ENCODE peak calls at places on chromosome 20, in ten cellular contexts. One of them, this sample, is unnamed.

GRCh38 chr20:36105731-36106226 is 48.8 kb upstream of the EPB41L1 start:
- DNase-seq in colonic mucosa: peak
- DNase-seq in CD8-positive, alpha-beta T cell: no peak
- DNase-seq in HepG2: no peak
- DNase-seq in AG10803: no peak
- DNase-seq in GM13976: no peak
- DNase-seq in cardiac muscle cell: no peak
- DNase-seq in AG09319: no peak
- DNase-seq in HFF-Myc: no peak
- DNase-seq in H9: no peak
- DNase-seq in this sample: no peak

GRCh38 chr20:63322146-63322922 is 29.3 kb downstream of the COL20A1 start:
- DNase-seq in colonic mucosa: no peak
- DNase-seq in HepG2: no peak
- DNase-seq in AG10803: no peak
- DNase-seq in CD8-positive, alpha-beta T cell: no peak
- DNase-seq in cardiac muscle cell: no peak
- DNase-seq in H9: no peak
- DNase-seq in GM13976: no peak
- DNase-seq in AG09319: no peak
- DNase-seq in HFF-Myc: no peak
- DNase-seq in this sample: peak

GRCh38 chr20:58038123-58038654 is 190.3 kb downstream of the ANKRD60 start:
- DNase-seq in HepG2: no peak
- DNase-seq in CD8-positive, alpha-beta T cell: no peak
- DNase-seq in AG10803: no peak
- DNase-seq in cardiac muscle cell: no peak
- DNase-seq in H9: no peak
- DNase-seq in AG09319: no peak
- DNase-seq in GM13976: no peak
- DNase-seq in HFF-Myc: no peak
- DNase-seq in colonic mucosa: no peak
- DNase-seq in this sample: no peak

GRCh38 chr20:33419140-33419974 is 18.0 kb upstream of the CDK5RAP1 start:
- DNase-seq in cardiac muscle cell: peak
- DNase-seq in HepG2: no peak
- DNase-seq in AG10803: no peak
- DNase-seq in GM13976: no peak
- DNase-seq in AG09319: no peak
- DNase-seq in H9: no peak
- DNase-seq in CD8-positive, alpha-beta T cell: no peak
- DNase-seq in HFF-Myc: no peak
- DNase-seq in colonic mucosa: no peak
- DNase-seq in this sample: peak

GRCh38 chr20:50598074-50598473 is 87.9 kb downstream of the PTPN1 start:
- DNase-seq in GM13976: no peak
- DNase-seq in CD8-positive, alpha-beta T cell: no peak
- DNase-seq in colonic mucosa: no peak
- DNase-seq in AG09319: no peak
- DNase-seq in AG10803: no peak
- DNase-seq in cardiac muscle cell: no peak
- DNase-seq in HFF-Myc: no peak
- DNase-seq in HepG2: no peak
- DNase-seq in H9: no peak
- DNase-seq in this sample: no peak

GRCh38 chr20:61486198-61486597 is 234.1 kb downstream of the CDH4 start:
- DNase-seq in AG10803: no peak
- DNase-seq in GM13976: no peak
- DNase-seq in HepG2: no peak
- DNase-seq in H9: peak
- DNase-seq in colonic mucosa: no peak
- DNase-seq in HFF-Myc: no peak
- DNase-seq in cardiac muscle cell: no peak
- DNase-seq in CD8-positive, alpha-beta T cell: no peak
- DNase-seq in AG09319: no peak
- DNase-seq in this sample: no peak

GRCh38 chr20:24098886-24099285 is 110.3 kb upstream of the GGTLC1 start:
- DNase-seq in cardiac muscle cell: no peak
- DNase-seq in HFF-Myc: no peak
- DNase-seq in HepG2: no peak
- DNase-seq in CD8-positive, alpha-beta T cell: no peak
- DNase-seq in colonic mucosa: no peak
- DNase-seq in GM13976: no peak
- DNase-seq in H9: no peak
- DNase-seq in AG09319: no peak
- DNase-seq in AG10803: peak
- DNase-seq in this sample: no peak

GRCh38 chr20:14922503-14923267 is 585.3 kb upstream of the FLRT3 start:
- DNase-seq in colonic mucosa: no peak
- DNase-seq in GM13976: no peak
- DNase-seq in CD8-positive, alpha-beta T cell: no peak
- DNase-seq in HFF-Myc: no peak
- DNase-seq in AG10803: no peak
- DNase-seq in cardiac muscle cell: no peak
- DNase-seq in HepG2: no peak
- DNase-seq in H9: no peak
- DNase-seq in AG09319: no peak
- DNase-seq in this sample: no peak

GRCh38 chr20:13294522-13294921 is 73.4 kb downstream of the ISM1 start:
- DNase-seq in AG10803: no peak
- DNase-seq in HFF-Myc: no peak
- DNase-seq in AG09319: no peak
- DNase-seq in CD8-positive, alpha-beta T cell: no peak
- DNase-seq in cardiac muscle cell: no peak
- DNase-seq in HepG2: no peak
- DNase-seq in H9: no peak
- DNase-seq in GM13976: peak
- DNase-seq in colonic mucosa: no peak
- DNase-seq in this sample: no peak

GRCh38 chr20:13290724-13291123 is 69.7 kb downstream of the ISM1 start:
- DNase-seq in H9: no peak
- DNase-seq in CD8-positive, alpha-beta T cell: no peak
- DNase-seq in GM13976: no peak
- DNase-seq in HepG2: no peak
- DNase-seq in colonic mucosa: no peak
- DNase-seq in AG09319: no peak
- DNase-seq in HFF-Myc: no peak
- DNase-seq in cardiac muscle cell: no peak
- DNase-seq in AG10803: no peak
- DNase-seq in this sample: no peak

GRCh38 chr20:13295637-13296036 is 74.6 kb downstream of the ISM1 start:
- DNase-seq in GM13976: peak
- DNase-seq in CD8-positive, alpha-beta T cell: no peak
- DNase-seq in AG10803: no peak
- DNase-seq in HFF-Myc: no peak
- DNase-seq in cardiac muscle cell: no peak
- DNase-seq in colonic mucosa: no peak
- DNase-seq in H9: peak
- DNase-seq in HepG2: no peak
- DNase-seq in AG09319: no peak
- DNase-seq in this sample: no peak

GRCh38 chr20:13291167-13291566 is 70.1 kb downstream of the ISM1 start:
- DNase-seq in HFF-Myc: no peak
- DNase-seq in cardiac muscle cell: no peak
- DNase-seq in GM13976: no peak
- DNase-seq in AG10803: no peak
- DNase-seq in AG09319: no peak
- DNase-seq in CD8-positive, alpha-beta T cell: no peak
- DNase-seq in H9: no peak
- DNase-seq in HepG2: no peak
- DNase-seq in colonic mucosa: peak
- DNase-seq in this sample: no peak

GRCh38 chr20:13292486-13292885 is 71.4 kb downstream of the ISM1 start:
- DNase-seq in H9: no peak
- DNase-seq in AG10803: no peak
- DNase-seq in colonic mucosa: no peak
- DNase-seq in CD8-positive, alpha-beta T cell: no peak
- DNase-seq in HepG2: peak
- DNase-seq in GM13976: no peak
- DNase-seq in AG09319: no peak
- DNase-seq in cardiac muscle cell: no peak
- DNase-seq in HFF-Myc: no peak
- DNase-seq in this sample: no peak
- TF ChIP-seq CTCF in H9: no peak
- TF ChIP-seq CTCF in AG10803: no peak
- TF ChIP-seq CTCF in colonic mucosa: no peak
- TF ChIP-seq CTCF in CD8-positive, alpha-beta T cell: no peak
- TF ChIP-seq CTCF in HepG2: no peak
- TF ChIP-seq CTCF in GM13976: no peak
- TF ChIP-seq CTCF in AG09319: no peak
- TF ChIP-seq CTCF in cardiac muscle cell: no peak
- TF ChIP-seq CTCF in HFF-Myc: no peak
- TF ChIP-seq CTCF in this sample: no peak

DNA sequence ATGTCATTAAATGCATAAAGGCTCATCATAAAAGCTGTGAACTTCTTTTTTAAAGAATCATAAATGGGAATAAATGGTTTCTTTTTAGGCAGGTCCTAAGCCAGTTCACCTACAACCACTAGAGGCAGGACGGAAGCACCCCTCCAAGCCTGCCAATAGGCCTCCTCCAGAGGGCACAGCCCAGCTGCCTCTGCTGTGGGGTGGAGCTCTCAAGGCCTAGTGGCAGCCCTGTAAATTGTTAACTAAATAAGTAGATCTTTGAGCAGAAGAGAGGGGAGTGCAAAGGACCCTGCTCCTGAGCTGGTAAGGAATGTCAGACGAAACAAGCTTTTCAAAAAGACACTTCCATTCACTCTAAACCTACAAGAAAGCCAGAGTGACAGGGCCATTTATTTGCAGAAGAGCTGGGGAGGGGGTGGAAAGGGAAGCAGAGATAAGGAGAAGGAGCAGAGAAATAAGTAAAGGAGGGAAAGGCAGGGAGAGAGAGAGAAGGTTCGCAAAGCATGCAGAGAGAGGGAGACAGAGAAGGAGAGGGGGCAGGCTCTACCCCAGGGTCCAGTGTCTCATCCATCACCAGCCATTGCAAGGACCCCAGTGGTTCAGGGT is 18.0 kb upstream of the MAFB start:
- DNase-seq in cardiac muscle cell: peak
- DNase-seq in H9: peak
- DNase-seq in colonic mucosa: no peak
- DNase-seq in AG09319: no peak
- DNase-seq in CD8-positive, alpha-beta T cell: no peak
- DNase-seq in HFF-Myc: no peak
- DNase-seq in GM13976: no peak
- DNase-seq in HepG2: peak
- DNase-seq in AG10803: no peak
- DNase-seq in this sample: no peak
- TF ChIP-seq CTCF in cardiac muscle cell: no peak
- TF ChIP-seq CTCF in H9: peak
- TF ChIP-seq CTCF in colonic mucosa: no peak
- TF ChIP-seq CTCF in AG09319: no peak
- TF ChIP-seq CTCF in CD8-positive, alpha-beta T cell: no peak
- TF ChIP-seq CTCF in HFF-Myc: no peak
- TF ChIP-seq CTCF in GM13976: no peak
- TF ChIP-seq CTCF in HepG2: peak
- TF ChIP-seq CTCF in AG10803: no peak
- TF ChIP-seq CTCF in this sample: peak

DNA sequence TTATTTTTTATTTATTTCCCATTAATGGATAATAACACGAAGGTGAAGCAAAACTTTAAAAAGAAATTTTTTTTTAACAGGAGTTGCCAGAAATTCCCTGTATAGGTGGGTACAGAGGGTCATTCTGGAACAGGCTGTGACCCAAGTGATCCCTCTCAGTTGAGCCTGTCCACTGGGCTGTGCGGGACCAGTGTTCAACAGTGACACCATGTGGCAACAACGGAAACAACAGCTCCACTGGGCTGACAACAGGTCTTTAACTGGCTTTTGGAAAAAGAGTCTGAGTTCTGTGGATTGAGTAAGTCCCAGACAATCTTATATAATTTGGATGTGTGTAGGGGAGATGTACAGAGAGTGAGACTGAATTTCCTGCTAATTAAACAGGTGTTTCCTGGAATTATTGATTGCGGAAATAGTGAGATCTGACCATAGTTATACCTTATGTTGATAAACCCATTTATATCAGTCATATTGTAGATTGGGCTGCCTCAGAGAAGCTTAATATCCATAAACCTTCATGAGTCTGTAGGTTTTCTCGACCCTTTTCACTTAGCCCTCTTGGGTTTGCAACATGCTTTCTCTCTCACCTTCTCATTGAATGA is 17.6 kb downstream of the KIAA1755 start:
- DNase-seq in AG09319: no peak
- DNase-seq in CD8-positive, alpha-beta T cell: no peak
- DNase-seq in AG10803: no peak
- DNase-seq in colonic mucosa: no peak
- DNase-seq in GM13976: no peak
- DNase-seq in HepG2: peak
- DNase-seq in HFF-Myc: no peak
- DNase-seq in H9: peak
- DNase-seq in cardiac muscle cell: no peak
- DNase-seq in this sample: no peak
- TF ChIP-seq CTCF in AG09319: peak
- TF ChIP-seq CTCF in CD8-positive, alpha-beta T cell: peak
- TF ChIP-seq CTCF in AG10803: peak
- TF ChIP-seq CTCF in colonic mucosa: no peak
- TF ChIP-seq CTCF in GM13976: peak
- TF ChIP-seq CTCF in HepG2: peak
- TF ChIP-seq CTCF in HFF-Myc: peak
- TF ChIP-seq CTCF in H9: peak
- TF ChIP-seq CTCF in cardiac muscle cell: peak
- TF ChIP-seq CTCF in this sample: peak

GRCh38 chr20:31859998-31860380 is 10.3 kb downstream of the DUSP15 start:
- DNase-seq in colonic mucosa: no peak
- DNase-seq in HepG2: no peak
- DNase-seq in AG09319: no peak
- DNase-seq in HFF-Myc: no peak
- DNase-seq in AG10803: no peak
- DNase-seq in cardiac muscle cell: no peak
- DNase-seq in CD8-positive, alpha-beta T cell: no peak
- DNase-seq in GM13976: no peak
- DNase-seq in H9: no peak
- DNase-seq in this sample: peak

GRCh38 chr20:31860431-31861345 is 9.6 kb downstream of the DUSP15 start:
- DNase-seq in HFF-Myc: no peak
- DNase-seq in H9: peak
- DNase-seq in colonic mucosa: no peak
- DNase-seq in AG09319: no peak
- DNase-seq in GM13976: peak
- DNase-seq in cardiac muscle cell: peak
- DNase-seq in AG10803: no peak
- DNase-seq in CD8-positive, alpha-beta T cell: no peak
- DNase-seq in HepG2: no peak
- DNase-seq in this sample: peak

GRCh38 chr20:31862157-31862470 is 8.2 kb downstream of the DUSP15 start:
- DNase-seq in cardiac muscle cell: no peak
- DNase-seq in AG10803: no peak
- DNase-seq in H9: no peak
- DNase-seq in HFF-Myc: no peak
- DNase-seq in HepG2: no peak
- DNase-seq in CD8-positive, alpha-beta T cell: no peak
- DNase-seq in GM13976: no peak
- DNase-seq in colonic mucosa: no peak
- DNase-seq in AG09319: no peak
- DNase-seq in this sample: no peak

GRCh38 chr20:31862506-31862905 is 7.8 kb downstream of the DUSP15 start:
- DNase-seq in AG09319: no peak
- DNase-seq in AG10803: no peak
- DNase-seq in CD8-positive, alpha-beta T cell: no peak
- DNase-seq in colonic mucosa: no peak
- DNase-seq in HFF-Myc: no peak
- DNase-seq in cardiac muscle cell: no peak
- DNase-seq in HepG2: no peak
- DNase-seq in H9: peak
- DNase-seq in GM13976: peak
- DNase-seq in this sample: peak

GRCh38 chr20:31861346-31862156 is 8.8 kb downstream of the DUSP15 start:
- DNase-seq in H9: peak
- DNase-seq in AG10803: peak
- DNase-seq in CD8-positive, alpha-beta T cell: peak
- DNase-seq in AG09319: no peak
- DNase-seq in HFF-Myc: no peak
- DNase-seq in colonic mucosa: peak
- DNase-seq in GM13976: peak
- DNase-seq in cardiac muscle cell: peak
- DNase-seq in HepG2: peak
- DNase-seq in this sample: peak
- TF ChIP-seq CTCF in H9: no peak
- TF ChIP-seq CTCF in AG10803: no peak
- TF ChIP-seq CTCF in CD8-positive, alpha-beta T cell: no peak
- TF ChIP-seq CTCF in AG09319: no peak
- TF ChIP-seq CTCF in HFF-Myc: no peak
- TF ChIP-seq CTCF in colonic mucosa: no peak
- TF ChIP-seq CTCF in GM13976: no peak
- TF ChIP-seq CTCF in cardiac muscle cell: no peak
- TF ChIP-seq CTCF in HepG2: no peak
- TF ChIP-seq CTCF in this sample: peak

This sample was measured in glutamatergic neuron.